ENCODE peak calls at places on chromosomes 5 and 9, in nine cellular contexts. One of them, this sample, is unnamed.

GRCh38 chr5:21701317-21701716 is 1151.8 kb downstream of the CDH12 start:
- DNase-seq in HepG2: no peak
- DNase-seq in heart right ventricle: no peak
- DNase-seq in lung: no peak
- DNase-seq in uterus: no peak
- DNase-seq in body of pancreas: no peak
- DNase-seq in ovary: no peak
- DNase-seq in cardiac muscle cell: no peak
- DNase-seq in heart left ventricle: no peak
- DNase-seq in this sample: no peak

GRCh38 chr5:31285025-31285424 is 91.5 kb downstream of the CDH6 start:
- DNase-seq in body of pancreas: no peak
- DNase-seq in HepG2: no peak
- DNase-seq in cardiac muscle cell: no peak
- DNase-seq in uterus: no peak
- DNase-seq in ovary: no peak
- DNase-seq in lung: no peak
- DNase-seq in heart left ventricle: no peak
- DNase-seq in heart right ventricle: no peak
- DNase-seq in this sample: peak; percentile 18

GRCh38 chr5:111070272-111071134 is 1.0 kb upstream of the TSLP start:
- DNase-seq in heart right ventricle: no peak
- DNase-seq in heart left ventricle: peak; percentile 15
- DNase-seq in HepG2: no peak
- DNase-seq in uterus: no peak
- DNase-seq in cardiac muscle cell: peak; percentile 69
- DNase-seq in ovary: no peak
- DNase-seq in lung: no peak
- DNase-seq in body of pancreas: peak; percentile 26
- DNase-seq in this sample: peak; percentile 35

GRCh38 chr9:95242613-95243012 is 74.9 kb downstream of the FANCC start:
- DNase-seq in ovary: no peak
- DNase-seq in cardiac muscle cell: no peak
- DNase-seq in HepG2: peak; percentile 69
- DNase-seq in lung: no peak
- DNase-seq in heart right ventricle: no peak
- DNase-seq in body of pancreas: no peak
- DNase-seq in uterus: no peak
- DNase-seq in heart left ventricle: no peak
- DNase-seq in this sample: no peak

GRCh38 chr5:139976703-139977102 is 66.4 kb downstream of the NRG2 start:
- DNase-seq in body of pancreas: no peak
- DNase-seq in heart right ventricle: no peak
- DNase-seq in ovary: no peak
- DNase-seq in HepG2: no peak
- DNase-seq in cardiac muscle cell: no peak
- DNase-seq in uterus: no peak
- DNase-seq in lung: no peak
- DNase-seq in heart left ventricle: no peak
- DNase-seq in this sample: no peak

GRCh38 chr5:112863549-112863948 is 2.5 kb downstream of the SRP19 start:
- DNase-seq in uterus: no peak
- DNase-seq in HepG2: no peak
- DNase-seq in lung: no peak
- DNase-seq in cardiac muscle cell: no peak
- DNase-seq in ovary: no peak
- DNase-seq in body of pancreas: peak; percentile 81
- DNase-seq in heart right ventricle: no peak
- DNase-seq in heart left ventricle: no peak
- DNase-seq in this sample: peak; percentile 91

GRCh38 chr5:79794347-79794746 is 104.7 kb downstream of the CMYA5 start:
- DNase-seq in HepG2: no peak
- DNase-seq in ovary: no peak
- DNase-seq in cardiac muscle cell: no peak
- DNase-seq in heart right ventricle: no peak
- DNase-seq in body of pancreas: no peak
- DNase-seq in uterus: no peak
- DNase-seq in heart left ventricle: no peak
- DNase-seq in lung: no peak
- DNase-seq in this sample: no peak

GRCh38 chr9:91154686-91155085 is 207.0 kb downstream of the AUH start:
- DNase-seq in cardiac muscle cell: no peak
- DNase-seq in lung: no peak
- DNase-seq in heart right ventricle: no peak
- DNase-seq in body of pancreas: no peak
- DNase-seq in HepG2: no peak
- DNase-seq in ovary: no peak
- DNase-seq in uterus: no peak
- DNase-seq in heart left ventricle: no peak
- DNase-seq in this sample: no peak

GRCh38 chr9:134066923-134067851 is 639 bp downstream of the BRD3 start:
- DNase-seq in heart right ventricle: no peak
- DNase-seq in heart left ventricle: no peak
- DNase-seq in ovary: peak; percentile 42
- DNase-seq in uterus: peak; percentile 23
- DNase-seq in HepG2: no peak
- DNase-seq in lung: peak; percentile 38
- DNase-seq in cardiac muscle cell: peak; percentile 67
- DNase-seq in body of pancreas: peak; percentile 40
- DNase-seq in this sample: peak; percentile 45

GRCh38 chr5:117207088-117207668 is 632.6 kb upstream of the SEMA6A start:
- DNase-seq in body of pancreas: no peak
- DNase-seq in heart left ventricle: no peak
- DNase-seq in lung: no peak
- DNase-seq in uterus: no peak
- DNase-seq in heart right ventricle: no peak
- DNase-seq in HepG2: no peak
- DNase-seq in cardiac muscle cell: no peak
- DNase-seq in ovary: no peak
- DNase-seq in this sample: no peak

GRCh38 chr5:17951392-17952169 is 317.3 kb downstream of the TAF11L14 start:
- DNase-seq in cardiac muscle cell: no peak
- DNase-seq in heart right ventricle: no peak
- DNase-seq in ovary: no peak
- DNase-seq in uterus: no peak
- DNase-seq in body of pancreas: no peak
- DNase-seq in heart left ventricle: no peak
- DNase-seq in HepG2: no peak
- DNase-seq in lung: no peak
- DNase-seq in this sample: no peak

GRCh38 chr5:68843600-68844342 is 250.0 kb upstream of the SLC30A5 start:
- DNase-seq in body of pancreas: no peak
- DNase-seq in heart left ventricle: no peak
- DNase-seq in lung: no peak
- DNase-seq in heart right ventricle: no peak
- DNase-seq in ovary: no peak
- DNase-seq in uterus: no peak
- DNase-seq in HepG2: no peak
- DNase-seq in cardiac muscle cell: no peak
- DNase-seq in this sample: no peak

GRCh38 chr5:68849103-68849502 is 244.7 kb upstream of the SLC30A5 start:
- DNase-seq in heart left ventricle: no peak
- DNase-seq in body of pancreas: no peak
- DNase-seq in ovary: no peak
- DNase-seq in uterus: no peak
- DNase-seq in cardiac muscle cell: no peak
- DNase-seq in HepG2: no peak
- DNase-seq in heart right ventricle: no peak
- DNase-seq in lung: no peak
- DNase-seq in this sample: no peak

GRCh38 chr5:68846828-68847227 is 247.0 kb upstream of the SLC30A5 start:
- DNase-seq in uterus: no peak
- DNase-seq in lung: no peak
- DNase-seq in ovary: no peak
- DNase-seq in HepG2: no peak
- DNase-seq in heart left ventricle: no peak
- DNase-seq in heart right ventricle: no peak
- DNase-seq in body of pancreas: no peak
- DNase-seq in cardiac muscle cell: no peak
- DNase-seq in this sample: no peak

GRCh38 chr5:68848086-68848485 is 245.7 kb upstream of the SLC30A5 start:
- DNase-seq in cardiac muscle cell: no peak
- DNase-seq in heart right ventricle: no peak
- DNase-seq in ovary: no peak
- DNase-seq in body of pancreas: no peak
- DNase-seq in heart left ventricle: no peak
- DNase-seq in HepG2: no peak
- DNase-seq in lung: no peak
- DNase-seq in uterus: no peak
- DNase-seq in this sample: no peak

DNA sequence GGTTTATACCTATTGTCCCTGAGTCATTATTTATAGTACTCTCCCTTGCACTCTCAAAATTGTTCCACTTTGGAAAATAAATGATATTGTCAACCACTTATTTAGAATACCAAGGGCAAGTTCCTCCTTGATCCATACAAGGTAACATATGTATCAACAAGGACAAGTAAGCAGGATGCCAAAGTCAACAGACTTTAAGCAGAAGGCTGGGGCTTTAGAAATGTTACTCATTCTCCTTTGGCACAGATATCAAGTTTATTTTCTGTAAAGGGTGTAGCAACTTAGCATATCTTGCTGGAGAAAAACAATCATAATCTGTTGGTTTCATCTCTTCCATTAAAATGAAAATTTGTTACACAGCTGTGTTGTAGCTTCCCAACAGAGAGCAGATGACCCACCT is 248.7 kb upstream of the SLC30A5 start:
- DNase-seq in HepG2: no peak
- DNase-seq in heart right ventricle: no peak
- DNase-seq in heart left ventricle: no peak
- DNase-seq in uterus: no peak
- DNase-seq in lung: no peak
- DNase-seq in cardiac muscle cell: no peak
- DNase-seq in body of pancreas: no peak
- DNase-seq in ovary: no peak
- DNase-seq in this sample: no peak
- H3K27ac ChIP-seq in HepG2: no peak overlapping the region
- H3K27ac ChIP-seq in heart right ventricle: no peak overlapping the region
- H3K27ac ChIP-seq in heart left ventricle: no peak overlapping the region
- H3K27ac ChIP-seq in uterus: peak overlapping the region; percentile 76
- H3K27ac ChIP-seq in lung: no peak overlapping the region
- H3K27ac ChIP-seq in cardiac muscle cell: no peak overlapping the region
- H3K27ac ChIP-seq in body of pancreas: no peak overlapping the region
- H3K27ac ChIP-seq in ovary: no peak overlapping the region
- H3K27ac ChIP-seq in this sample: no peak overlapping the region

GRCh38 chr9:121776739-121777637 is 125.6 kb downstream of the DAB2IP start:
- DNase-seq in cardiac muscle cell: no peak
- DNase-seq in body of pancreas: no peak
- DNase-seq in lung: no peak
- DNase-seq in heart left ventricle: peak; percentile 5
- DNase-seq in HepG2: no peak
- DNase-seq in heart right ventricle: no peak
- DNase-seq in ovary: no peak
- DNase-seq in uterus: no peak
- DNase-seq in this sample: no peak
- H3K4me1 ChIP-seq in cardiac muscle cell: peaks cover 15% of the 10 kb centered on the region
- H3K4me1 ChIP-seq in body of pancreas: no peaks in the 10 kb centered on the region
- H3K4me1 ChIP-seq in lung: peaks cover 1% of the 10 kb centered on the region
- H3K4me1 ChIP-seq in heart left ventricle: peaks cover 24% of the 10 kb centered on the region
- H3K4me1 ChIP-seq in HepG2: no peaks in the 10 kb centered on the region
- H3K4me1 ChIP-seq in heart right ventricle: peaks cover 53% of the 10 kb centered on the region
- H3K4me1 ChIP-seq in ovary: no peaks in the 10 kb centered on the region
- H3K4me1 ChIP-seq in uterus: peaks cover 21% of the 10 kb centered on the region
- H3K4me1 ChIP-seq in this sample: peaks cover 11% of the 10 kb centered on the region

DNA sequence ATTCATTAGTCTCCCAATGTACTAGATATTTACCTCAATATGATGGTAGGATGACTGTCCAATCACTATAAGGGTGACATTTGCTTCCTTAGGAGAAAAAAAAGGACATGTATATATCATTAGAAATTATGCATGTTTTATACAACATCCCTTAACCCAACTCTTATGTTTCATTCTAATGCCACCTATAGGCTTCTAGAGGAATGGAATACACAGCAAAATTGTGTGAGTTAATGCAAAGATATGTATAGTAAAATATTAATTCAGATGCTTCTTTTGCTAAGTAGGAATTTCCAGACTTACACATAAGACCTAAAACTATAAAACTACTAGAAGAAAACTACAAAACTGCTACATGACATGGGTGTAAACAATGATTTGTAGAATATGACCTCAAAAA is 3.5 kb downstream of the PRXL2C start:
- DNase-seq in heart left ventricle: no peak
- DNase-seq in body of pancreas: no peak
- DNase-seq in heart right ventricle: no peak
- DNase-seq in ovary: no peak
- DNase-seq in HepG2: no peak
- DNase-seq in uterus: no peak
- DNase-seq in cardiac muscle cell: peak; percentile 13
- DNase-seq in lung: no peak
- DNase-seq in this sample: no peak
- TF ChIP-seq CTCF in heart left ventricle: peak; percentile 26
- TF ChIP-seq CTCF in body of pancreas: no peak
- TF ChIP-seq CTCF in heart right ventricle: peak; percentile 29
- TF ChIP-seq CTCF in ovary: no peak
- TF ChIP-seq CTCF in HepG2: peak; percentile 52
- TF ChIP-seq CTCF in uterus: no peak
- TF ChIP-seq CTCF in cardiac muscle cell: peak; percentile 60
- TF ChIP-seq CTCF in lung: no peak
- TF ChIP-seq CTCF in this sample: no peak

GRCh38 chr5:149733129-149733900 is 3.2 kb downstream of the PPARGC1B start:
- DNase-seq in ovary: no peak
- DNase-seq in uterus: no peak
- DNase-seq in heart right ventricle: no peak
- DNase-seq in cardiac muscle cell: no peak
- DNase-seq in lung: no peak
- DNase-seq in HepG2: no peak
- DNase-seq in body of pancreas: no peak
- DNase-seq in heart left ventricle: no peak
- DNase-seq in this sample: no peak
- H3K27ac ChIP-seq in ovary: no peak overlapping the region
- H3K27ac ChIP-seq in uterus: peak overlapping the region; percentile 81
- H3K27ac ChIP-seq in heart right ventricle: peak overlapping the region; percentile 96
- H3K27ac ChIP-seq in cardiac muscle cell: no peak overlapping the region
- H3K27ac ChIP-seq in lung: peak overlapping the region; percentile 96
- H3K27ac ChIP-seq in HepG2: no peak overlapping the region
- H3K27ac ChIP-seq in body of pancreas: no peak overlapping the region
- H3K27ac ChIP-seq in heart left ventricle: peak overlapping the region; percentile 92
- H3K27ac ChIP-seq in this sample: no peak overlapping the region

GRCh38 chr9:103537426-103537825 is 542.3 kb downstream of the CYLC2 start:
- DNase-seq in lung: no peak
- DNase-seq in body of pancreas: no peak
- DNase-seq in heart left ventricle: no peak
- DNase-seq in ovary: no peak
- DNase-seq in uterus: no peak
- DNase-seq in cardiac muscle cell: no peak
- DNase-seq in heart right ventricle: no peak
- DNase-seq in HepG2: no peak
- DNase-seq in this sample: no peak
- H3K4me1 ChIP-seq in lung: no peaks in the 10 kb centered on the region
- H3K4me1 ChIP-seq in body of pancreas: no peaks in the 10 kb centered on the region
- H3K4me1 ChIP-seq in heart left ventricle: no peaks in the 10 kb centered on the region
- H3K4me1 ChIP-seq in ovary: no peaks in the 10 kb centered on the region
- H3K4me1 ChIP-seq in uterus: no peaks in the 10 kb centered on the region
- H3K4me1 ChIP-seq in cardiac muscle cell: no peaks in the 10 kb centered on the region
- H3K4me1 ChIP-seq in heart right ventricle: no peaks in the 10 kb centered on the region
- H3K4me1 ChIP-seq in HepG2: no peaks in the 10 kb centered on the region
- H3K4me1 ChIP-seq in this sample: no peaks in the 10 kb centered on the region

GRCh38 chr5:1594336-1595106 is 70.8 kb upstream of the LPCAT1 start:
- DNase-seq in cardiac muscle cell: peak; percentile 95
- DNase-seq in ovary: peak; percentile 73
- DNase-seq in heart right ventricle: peak; percentile 76
- DNase-seq in body of pancreas: peak; percentile 84
- DNase-seq in HepG2: peak; percentile 87
- DNase-seq in heart left ventricle: peak; percentile 76
- DNase-seq in uterus: peak; percentile 60
- DNase-seq in lung: peak; percentile 85
- DNase-seq in this sample: peak; percentile 88
- TF ChIP-seq CTCF in cardiac muscle cell: peak; percentile 32
- TF ChIP-seq CTCF in ovary: no peak
- TF ChIP-seq CTCF in heart right ventricle: peak; percentile 54
- TF ChIP-seq CTCF in body of pancreas: peak; percentile 49
- TF ChIP-seq CTCF in HepG2: peak; percentile 92
- TF ChIP-seq CTCF in heart left ventricle: no peak
- TF ChIP-seq CTCF in uterus: peak; percentile 31
- TF ChIP-seq CTCF in lung: peak; percentile 6
- TF ChIP-seq CTCF in this sample: no peak